ENCODE peak calls at places on chromosomes 16 and 17, in eight cellular contexts. One of them, this sample, is unnamed. For H3K27me3, the result is how much of the 10 kb centered on the place peaks cover.

GRCh38 chr17:80779961-80780380 is 211.7 kb upstream of the CHMP6 start:
- DNase-seq in K562: no peak
- DNase-seq in tibial nerve: no peak
- DNase-seq in ovary: no peak
- DNase-seq in esophagus muscularis mucosa: no peak
- DNase-seq in HepG2: no peak
- DNase-seq in suprapubic skin: peak
- DNase-seq in H1: no peak
- DNase-seq in this sample: peak

GRCh38 chr17:77124192-77124908 is 16.4 kb upstream of the SEC14L1 start:
- DNase-seq in K562: no peak
- DNase-seq in tibial nerve: peak
- DNase-seq in ovary: no peak
- DNase-seq in esophagus muscularis mucosa: no peak
- DNase-seq in HepG2: no peak
- DNase-seq in suprapubic skin: no peak
- DNase-seq in H1: no peak
- DNase-seq in this sample: no peak

GRCh38 chr17:4772235-4772613 is 538 bp downstream of the TM4SF5 start:
- DNase-seq in K562: no peak
- DNase-seq in tibial nerve: no peak
- DNase-seq in ovary: no peak
- DNase-seq in esophagus muscularis mucosa: no peak
- DNase-seq in HepG2: no peak
- DNase-seq in suprapubic skin: no peak
- DNase-seq in H1: no peak
- DNase-seq in this sample: no peak

GRCh38 chr17:65553009-65553645 is 8.3 kb downstream of the AXIN2 start:
- DNase-seq in K562: no peak
- DNase-seq in tibial nerve: no peak
- DNase-seq in ovary: no peak
- DNase-seq in esophagus muscularis mucosa: no peak
- DNase-seq in HepG2: no peak
- DNase-seq in suprapubic skin: no peak
- DNase-seq in H1: no peak
- DNase-seq in this sample: no peak

GRCh38 chr16:86621966-86622365 is 43.6 kb downstream of the FOXL1 start:
- DNase-seq in K562: no peak
- DNase-seq in tibial nerve: no peak
- DNase-seq in ovary: no peak
- DNase-seq in esophagus muscularis mucosa: no peak
- DNase-seq in HepG2: no peak
- DNase-seq in suprapubic skin: no peak
- DNase-seq in H1: no peak
- DNase-seq in this sample: no peak

GRCh38 chr17:45950888-45951287 is 48.2 kb upstream of the STH start:
- DNase-seq in K562: no peak
- DNase-seq in tibial nerve: no peak
- DNase-seq in ovary: no peak
- DNase-seq in esophagus muscularis mucosa: no peak
- DNase-seq in HepG2: no peak
- DNase-seq in suprapubic skin: no peak
- DNase-seq in H1: no peak
- DNase-seq in this sample: no peak

GRCh38 chr16:57609541-57610401 is 18.7 kb upstream of the ADGRG1 start:
- DNase-seq in K562: no peak
- DNase-seq in tibial nerve: no peak
- DNase-seq in ovary: no peak
- DNase-seq in esophagus muscularis mucosa: no peak
- DNase-seq in HepG2: no peak
- DNase-seq in suprapubic skin: no peak
- DNase-seq in H1: peak
- DNase-seq in this sample: peak

GRCh38 chr16:88393034-88393433 is 10.3 kb downstream of the ZNF469 start:
- DNase-seq in K562: no peak
- DNase-seq in tibial nerve: no peak
- DNase-seq in ovary: no peak
- DNase-seq in esophagus muscularis mucosa: no peak
- DNase-seq in HepG2: no peak
- DNase-seq in suprapubic skin: no peak
- DNase-seq in H1: no peak
- DNase-seq in this sample: peak

GRCh38 chr16:75929056-75929455 is 202.8 kb upstream of the CPHXL start:
- DNase-seq in K562: no peak
- DNase-seq in tibial nerve: no peak
- DNase-seq in ovary: no peak
- DNase-seq in esophagus muscularis mucosa: no peak
- DNase-seq in HepG2: no peak
- DNase-seq in suprapubic skin: no peak
- DNase-seq in H1: no peak
- DNase-seq in this sample: no peak

GRCh38 chr17:51857052-51857593 is 301.4 kb downstream of the CA10 start:
- DNase-seq in K562: no peak
- DNase-seq in tibial nerve: no peak
- DNase-seq in ovary: no peak
- DNase-seq in esophagus muscularis mucosa: no peak
- DNase-seq in HepG2: no peak
- DNase-seq in suprapubic skin: no peak
- DNase-seq in H1: no peak
- DNase-seq in this sample: no peak

GRCh38 chr17:17119533-17119932 is 77.3 kb downstream of the MPRIP start:
- DNase-seq in K562: no peak
- DNase-seq in tibial nerve: no peak
- DNase-seq in ovary: no peak
- DNase-seq in esophagus muscularis mucosa: no peak
- DNase-seq in HepG2: no peak
- DNase-seq in suprapubic skin: no peak
- DNase-seq in H1: no peak
- DNase-seq in this sample: no peak

GRCh38 chr16:20704281-20704680 is 6.8 kb upstream of the ACSM1 start:
- DNase-seq in K562: no peak
- DNase-seq in tibial nerve: no peak
- DNase-seq in ovary: no peak
- DNase-seq in esophagus muscularis mucosa: no peak
- DNase-seq in HepG2: peak
- DNase-seq in suprapubic skin: no peak
- DNase-seq in H1: no peak
- DNase-seq in this sample: no peak

GRCh38 chr17:75404739-75405364 is 626 bp downstream of the GRB2 start:
- DNase-seq in K562: peak
- DNase-seq in tibial nerve: no peak
- DNase-seq in ovary: peak
- DNase-seq in esophagus muscularis mucosa: peak
- DNase-seq in HepG2: no peak
- DNase-seq in suprapubic skin: peak
- DNase-seq in H1: peak
- DNase-seq in this sample: peak

GRCh38 chr17:73552300-73553088 is 91.8 kb downstream of the SDK2 start:
- DNase-seq in K562: no peak
- DNase-seq in tibial nerve: no peak
- DNase-seq in ovary: no peak
- DNase-seq in esophagus muscularis mucosa: no peak
- DNase-seq in HepG2: no peak
- DNase-seq in suprapubic skin: no peak
- DNase-seq in H1: no peak
- DNase-seq in this sample: no peak

GRCh38 chr17:80175411-80175810 is 5.6 kb downstream of the CARD14 start:
- DNase-seq in K562: no peak
- DNase-seq in tibial nerve: no peak
- DNase-seq in ovary: no peak
- DNase-seq in esophagus muscularis mucosa: no peak
- DNase-seq in HepG2: no peak
- DNase-seq in suprapubic skin: no peak
- DNase-seq in H1: no peak
- DNase-seq in this sample: no peak

DNA sequence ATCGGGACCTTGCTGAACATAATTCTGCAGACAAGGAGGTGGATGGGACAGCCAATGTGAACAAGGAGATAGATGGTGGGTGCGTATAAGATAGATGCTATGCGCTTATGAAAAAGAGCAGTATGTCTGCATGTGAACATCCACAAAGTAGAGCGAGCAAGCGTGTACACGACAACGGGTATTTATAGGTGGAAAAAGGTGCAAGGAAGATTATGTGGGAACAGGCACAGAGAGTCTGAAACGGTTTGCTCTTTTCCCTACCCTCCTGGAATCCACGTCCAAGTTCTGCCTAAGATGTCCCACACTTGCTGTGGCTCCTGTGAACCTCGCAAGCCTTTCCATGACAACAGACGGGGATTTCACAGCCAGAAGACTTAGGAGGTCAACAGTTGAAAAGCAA is 43.0 kb downstream of the SNX11 start:
- DNase-seq in K562: no peak
- DNase-seq in tibial nerve: no peak
- DNase-seq in ovary: no peak
- DNase-seq in esophagus muscularis mucosa: no peak
- DNase-seq in HepG2: no peak
- DNase-seq in suprapubic skin: no peak
- DNase-seq in H1: no peak
- DNase-seq in this sample: no peak
- H3K27me3 ChIP-seq in K562: under half
- H3K27me3 ChIP-seq in tibial nerve: half or more
- H3K27me3 ChIP-seq in ovary: under half
- H3K27me3 ChIP-seq in esophagus muscularis mucosa: under half
- H3K27me3 ChIP-seq in HepG2: under half
- H3K27me3 ChIP-seq in suprapubic skin: half or more
- H3K27me3 ChIP-seq in H1: under half
- H3K27me3 ChIP-seq in this sample: half or more

GRCh38 chr16:66427451-66427860 is 361 bp downstream of the BEAN1 start:
- DNase-seq in K562: no peak
- DNase-seq in tibial nerve: no peak
- DNase-seq in ovary: no peak
- DNase-seq in esophagus muscularis mucosa: no peak
- DNase-seq in HepG2: no peak
- DNase-seq in suprapubic skin: no peak
- DNase-seq in H1: no peak
- DNase-seq in this sample: no peak

GRCh38 chr16:66426112-66427035 is 721 bp upstream of the BEAN1 start:
- DNase-seq in K562: no peak
- DNase-seq in tibial nerve: no peak
- DNase-seq in ovary: no peak
- DNase-seq in esophagus muscularis mucosa: no peak
- DNase-seq in HepG2: no peak
- DNase-seq in suprapubic skin: no peak
- DNase-seq in H1: peak
- DNase-seq in this sample: peak

GRCh38 chr16:66427871-66428681 is 981 bp downstream of the BEAN1 start:
- DNase-seq in K562: no peak
- DNase-seq in tibial nerve: no peak
- DNase-seq in ovary: no peak
- DNase-seq in esophagus muscularis mucosa: no peak
- DNase-seq in HepG2: no peak
- DNase-seq in suprapubic skin: no peak
- DNase-seq in H1: peak
- DNase-seq in this sample: no peak

GRCh38 chr16:66425651-66426050 is 1.4 kb upstream of the BEAN1 start:
- DNase-seq in K562: no peak
- DNase-seq in tibial nerve: no peak
- DNase-seq in ovary: no peak
- DNase-seq in esophagus muscularis mucosa: no peak
- DNase-seq in HepG2: no peak
- DNase-seq in suprapubic skin: no peak
- DNase-seq in H1: no peak
- DNase-seq in this sample: peak

GRCh38 chr16:66427036-66427446 is at the start of gene BEAN1:
- DNase-seq in K562: peak
- DNase-seq in tibial nerve: no peak
- DNase-seq in ovary: peak
- DNase-seq in esophagus muscularis mucosa: no peak
- DNase-seq in HepG2: no peak
- DNase-seq in suprapubic skin: no peak
- DNase-seq in H1: peak
- DNase-seq in this sample: peak
- TF ChIP-seq EP300 in K562: no peak
- TF ChIP-seq EP300 in tibial nerve: no peak
- TF ChIP-seq EP300 in ovary: no peak
- TF ChIP-seq EP300 in esophagus muscularis mucosa: no peak
- TF ChIP-seq EP300 in HepG2: no peak
- TF ChIP-seq EP300 in suprapubic skin: no peak
- TF ChIP-seq EP300 in H1: no peak
- TF ChIP-seq EP300 in this sample: no peak

GRCh38 chr17:12062249-12062648 is 41.6 kb downstream of the MAP2K4 start:
- DNase-seq in K562: no peak
- DNase-seq in tibial nerve: no peak
- DNase-seq in ovary: no peak
- DNase-seq in esophagus muscularis mucosa: no peak
- DNase-seq in HepG2: no peak
- DNase-seq in suprapubic skin: no peak
- DNase-seq in H1: no peak
- DNase-seq in this sample: no peak
- H3K27me3 ChIP-seq in K562: under half
- H3K27me3 ChIP-seq in tibial nerve: under half
- H3K27me3 ChIP-seq in ovary: under half
- H3K27me3 ChIP-seq in esophagus muscularis mucosa: under half
- H3K27me3 ChIP-seq in HepG2: under half
- H3K27me3 ChIP-seq in suprapubic skin: under half
- H3K27me3 ChIP-seq in H1: under half
- H3K27me3 ChIP-seq in this sample: under half

GRCh38 chr17:19374136-19374535 is 4.2 kb upstream of the MAPK7 start:
- DNase-seq in K562: no peak
- DNase-seq in tibial nerve: no peak
- DNase-seq in ovary: no peak
- DNase-seq in esophagus muscularis mucosa: no peak
- DNase-seq in HepG2: no peak
- DNase-seq in suprapubic skin: no peak
- DNase-seq in H1: no peak
- DNase-seq in this sample: peak

GRCh38 chr17:19378416-19379293 is at the start of gene MAPK7:
- DNase-seq in K562: peak
- DNase-seq in tibial nerve: no peak
- DNase-seq in ovary: no peak
- DNase-seq in esophagus muscularis mucosa: no peak
- DNase-seq in HepG2: no peak
- DNase-seq in suprapubic skin: no peak
- DNase-seq in H1: no peak
- DNase-seq in this sample: peak

GRCh38 chr17:19377602-19378415 is 489 bp upstream of the MAPK7 start:
- DNase-seq in K562: peak
- DNase-seq in tibial nerve: peak
- DNase-seq in ovary: peak
- DNase-seq in esophagus muscularis mucosa: peak
- DNase-seq in HepG2: peak
- DNase-seq in suprapubic skin: peak
- DNase-seq in H1: peak
- DNase-seq in this sample: peak

GRCh38 chr17:19379306-19380075 is 1.2 kb downstream of the MAPK7 start:
- DNase-seq in K562: no peak
- DNase-seq in tibial nerve: no peak
- DNase-seq in ovary: no peak
- DNase-seq in esophagus muscularis mucosa: no peak
- DNase-seq in HepG2: no peak
- DNase-seq in suprapubic skin: peak
- DNase-seq in H1: no peak
- DNase-seq in this sample: peak

DNA sequence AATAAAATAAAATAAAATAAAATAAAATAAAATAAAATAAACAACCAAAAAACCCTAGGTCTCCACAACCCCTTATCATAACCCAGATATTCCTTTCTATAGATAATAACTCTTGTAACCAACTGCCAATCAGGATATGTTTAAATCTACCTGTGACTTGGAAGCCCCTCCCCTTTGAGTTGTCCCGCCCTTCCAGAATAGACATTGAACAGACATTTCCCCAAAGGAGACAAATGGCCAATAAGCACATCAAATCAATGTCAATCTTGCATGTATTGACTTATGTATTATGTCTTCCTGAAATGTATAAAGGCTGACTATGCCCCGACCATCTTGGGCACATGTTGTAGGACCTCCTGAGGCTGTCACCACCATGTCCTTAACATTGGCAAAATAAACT is 1.5 kb upstream of the MAPK7 start:
- DNase-seq in K562: no peak
- DNase-seq in tibial nerve: no peak
- DNase-seq in ovary: no peak
- DNase-seq in esophagus muscularis mucosa: no peak
- DNase-seq in HepG2: no peak
- DNase-seq in suprapubic skin: peak
- DNase-seq in H1: no peak
- DNase-seq in this sample: peak
- TF ChIP-seq EP300 in K562: no peak
- TF ChIP-seq EP300 in tibial nerve: no peak
- TF ChIP-seq EP300 in ovary: no peak
- TF ChIP-seq EP300 in esophagus muscularis mucosa: no peak
- TF ChIP-seq EP300 in HepG2: no peak
- TF ChIP-seq EP300 in suprapubic skin: no peak
- TF ChIP-seq EP300 in H1: no peak
- TF ChIP-seq EP300 in this sample: no peak

This sample was measured in sigmoid colon.